ENCODE peak calls at places on chromosome 2, in six cellular contexts. E, W, C, F, R and A are unnamed samples.

GRCh38 chr2:203061346-203061745 is 46.7 kb downstream of the NBEAL1 start:
- DNase-seq in E (no peak), R (no peak), F (no peak), C (no peak), W (no peak), A (peak)

GRCh38 chr2:172311921-172312345 is 115.5 kb upstream of the ITGA6 start:
- DNase-seq in E (peak), C (no peak), R (no peak), W (no peak), F (no peak), A (no peak)

GRCh38 chr2:169743549-169743948 is 9.9 kb downstream of the KLHL23 start:
- DNase-seq in R (no peak), W (no peak), F (peak), C (no peak), E (no peak), A (no peak)

GRCh38 chr2:42457011-42457410 is 36.8 kb downstream of the KCNG3 start:
- DNase-seq in W (no peak), R (no peak), E (no peak), C (no peak), F (no peak), A (no peak)

GRCh38 chr2:70656421-70657010 is 102.9 kb upstream of the TGFA start:
- DNase-seq in F (no peak), R (no peak), W (no peak), C (no peak), E (no peak), A (no peak)

GRCh38 chr2:193409951-193410350 is 1215.2 kb upstream of the TMEFF2 start:
- DNase-seq in F (no peak), R (no peak), C (no peak), W (no peak), E (no peak), A (no peak)

GRCh38 chr2:2827691-2828315 is 496.7 kb upstream of the MYT1L start:
- DNase-seq in F (no peak), E (no peak), R (no peak), C (no peak), W (no peak), A (no peak)

GRCh38 chr2:85692039-85692645 is 2.0 kb upstream of the GNLY start:
- DNase-seq in W (no peak), E (no peak), F (no peak), R (no peak), C (no peak), A (no peak)

GRCh38 chr2:64594563-64594989 is 59.1 kb downstream of the SERTAD2 start:
- DNase-seq in F (no peak), C (no peak), E (no peak), W (no peak), R (no peak), A (peak)

GRCh38 chr2:44205169-44205568 is 36.5 kb downstream of the PPM1B start:
- DNase-seq in E (no peak), R (no peak), W (no peak), C (no peak), F (no peak), A (no peak)

GRCh38 chr2:40348665-40349064 is 103.2 kb downstream of the SLC8A1 start:
- DNase-seq in W (no peak), C (no peak), F (no peak), E (no peak), R (no peak), A (peak)

GRCh38 chr2:232781765-232782164 is 5.4 kb upstream of the KCNJ13 start:
- DNase-seq in C (no peak), R (no peak), E (no peak), F (no peak), W (no peak), A (peak)

GRCh38 chr2:187499941-187500532 is 52.0 kb upstream of the CALCRL start:
- DNase-seq in R (peak), F (no peak), E (no peak), C (no peak), W (peak), A (peak)

GRCh38 chr2:26640781-26641564 is at the start of gene CIB4:
- DNase-seq in F (no peak), W (no peak), E (peak), C (no peak), R (peak), A (no peak)

GRCh38 chr2:70671059-70671685 is 96.8 kb downstream of the ADD2 start:
- DNase-seq in C (no peak), W (no peak), E (no peak), F (no peak), R (no peak), A (peak)

GRCh38 chr2:145812163-145812554 is 1292.2 kb upstream of the ZEB2 start:
- DNase-seq in C (no peak), F (no peak), R (no peak), W (no peak), E (no peak), A (no peak)

GRCh38 chr2:62266433-62267038 is 70.6 kb downstream of the B3GNT2 start:
- DNase-seq in E (no peak), C (no peak), F (no peak), R (no peak), W (no peak), A (peak)

GRCh38 chr2:207768891-207769596 is 662 bp downstream of the FZD5 start:
- DNase-seq in F (no peak), E (no peak), C (peak), R (peak), W (no peak), A (peak)

GRCh38 chr2:100513650-100514049 is 43.4 kb downstream of the NMS start:
- DNase-seq in E (no peak), C (no peak), R (no peak), W (no peak), F (no peak), A (no peak)

GRCh38 chr2:160392201-160392600 is 101.4 kb downstream of the RBMS1 start:
- DNase-seq in C (no peak), E (no peak), F (no peak), R (no peak), W (no peak), A (peak)

GRCh38 chr2:226583715-226584114 is 215.9 kb downstream of the IRS1 start:
- DNase-seq in W (no peak), C (no peak), R (no peak), E (no peak), F (no peak), A (peak)

GRCh38 chr2:9811679-9812511 is 31.4 kb upstream of the TAF1B start:
- DNase-seq in C (no peak), W (no peak), F (no peak), R (no peak), E (no peak), A (no peak)

GRCh38 chr2:21800356-21800755 is 676.6 kb downstream of the TDRD15 start:
- DNase-seq in W (no peak), C (no peak), F (no peak), E (no peak), R (no peak), A (peak)

GRCh38 chr2:133492719-133493366 is 75.4 kb downstream of the NCKAP5 start:
- DNase-seq in W (no peak), E (no peak), C (no peak), R (no peak), F (no peak), A (no peak)

GRCh38 chr2:238016526-238016925 is 44.3 kb upstream of the SCLY start:
- DNase-seq in W (no peak), F (no peak), C (no peak), R (no peak), E (no peak), A (no peak)

GRCh38 chr2:110800611-110801402 is 68.4 kb downstream of the ACOXL start:
- DNase-seq in W (no peak), R (no peak), E (no peak), F (no peak), C (no peak), A (no peak)

GRCh38 chr2:218781691-218782528 is at the start of gene CYP27A1:
- DNase-seq in R (peak), E (peak), C (no peak), W (peak), F (peak), A (peak)

GRCh38 chr2:185484601-185485000 is 254.0 kb upstream of the FSIP2 start:
- DNase-seq in C (no peak), E (no peak), R (no peak), W (no peak), F (no peak), A (no peak)

GRCh38 chr2:63301481-63301880 is 250.9 kb downstream of the OTX1 start:
- DNase-seq in C (no peak), R (no peak), W (peak), F (no peak), E (no peak), A (no peak)

GRCh38 chr2:147297820-147298219 is 547.0 kb upstream of the ACVR2A start:
- DNase-seq in C (no peak), E (no peak), R (no peak), F (no peak), W (no peak), A (no peak)

GRCh38 chr2:227653419-227653818 is 13.2 kb upstream of the SCYGR5 start:
- DNase-seq in C (no peak), E (no peak), R (no peak), W (no peak), F (no peak), A (peak)

GRCh38 chr2:175844169-175844568 is 157.9 kb downstream of the LNPK start:
- DNase-seq in C (no peak), W (no peak), R (no peak), F (no peak), E (no peak), A (peak)

GRCh38 chr2:98601532-98602132 is 6.7 kb downstream of the COA5 start:
- DNase-seq in C (no peak), F (no peak), W (no peak), R (no peak), E (no peak), A (peak)

GRCh38 chr2:43842866-43843226 is 4.1 kb downstream of the ABCG8 start:
- DNase-seq in F (no peak), R (no peak), C (no peak), W (no peak), E (no peak), A (no peak)

GRCh38 chr2:3277050-3277747 is 100.4 kb downstream of the EIPR1 start:
- DNase-seq in C (no peak), F (no peak), R (peak), W (no peak), E (no peak), A (no peak)

GRCh38 chr2:221096651-221097567 is 475.2 kb downstream of the EPHA4 start:
- DNase-seq in C (no peak), E (no peak), W (no peak), F (no peak), R (no peak), A (peak)

GRCh38 chr2:159035790-159036411 is 67.5 kb downstream of the TANC1 start:
- DNase-seq in C (no peak), W (no peak), E (peak), R (no peak), F (no peak), A (peak)